ENCODE peak calls at places on chromosomes 11 and 22, in six cellular contexts. N is ovary, X is lung, P is fibroblast of lung, K is thyroid gland, U is IMR-90. L is an unnamed sample.

GRCh38 chr11:86952933-86953637 is 2.1 kb downstream of the FZD4 start:
- DNase-seq in N (no peak), X (no peak), P (peak; percentile 51), K (no peak), U (peak; percentile 59), L (no peak)

GRCh38 chr11:122137081-122137793 is 21.2 kb upstream of the BLID start:
- DNase-seq in N (no peak), X (no peak), P (peak; percentile 94), K (no peak), U (peak; percentile 96), L (no peak)

GRCh38 chr11:2664886-2665746 is 34.7 kb downstream of the KCNQ1OT1 start:
- DNase-seq in N (no peak), X (no peak), P (no peak), K (no peak), U (no peak), L (peak; percentile 6)

GRCh38 chr11:43818220-43818619 is 62.4 kb upstream of the ALKBH3 start:
- DNase-seq in N (no peak), X (no peak), P (no peak), K (no peak), U (peak; percentile 57), L (no peak)

GRCh38 chr11:8258771-8259170 is 4.9 kb downstream of the LMO1 start:
- DNase-seq in N (no peak), X (no peak), P (peak; percentile 51), K (no peak), U (peak; percentile 26), L (peak; percentile 9)

GRCh38 chr11:68974421-68975194 is 6.2 kb downstream of the MRGPRD start:
- DNase-seq in N (no peak), X (no peak), P (peak; percentile 15), K (no peak), U (peak; percentile 12), L (no peak)

GRCh38 chr22:23833017-23833795 is 5.6 kb downstream of the DERL3 start:
- DNase-seq in N (peak; percentile 14), X (no peak), P (no peak), K (no peak), U (no peak), L (no peak)

GRCh38 chr11:76808996-76809395 is 25.8 kb downstream of the TSKU start:
- DNase-seq in N (no peak), X (peak; percentile 26), P (no peak), K (no peak), U (no peak), L (no peak)

GRCh38 chr11:109940816-109941215 is 152.4 kb upstream of the ZC3H12C start:
- DNase-seq in N (no peak), X (no peak), P (peak; percentile 81), K (no peak), U (peak; percentile 97), L (no peak)

GRCh38 chr11:96393753-96394348 is 4.0 kb downstream of the JRKL start:
- DNase-seq in N (no peak), X (no peak), P (peak; percentile 66), K (no peak), U (peak; percentile 61), L (no peak)

GRCh38 chr11:129225190-129225589 is 33.1 kb upstream of the ARHGAP32 start:
- DNase-seq in N (no peak), X (no peak), P (peak; percentile 57), K (no peak), U (peak; percentile 84), L (no peak)

GRCh38 chr22:20080776-20081654 is 974 bp downstream of the DGCR8 start:
- DNase-seq in N (no peak), X (no peak), P (peak; percentile 57), K (peak; percentile 37), U (peak; percentile 67), L (peak; percentile 47)

GRCh38 chr22:44311855-44312170 is 938 bp downstream of the SHISAL1 start:
- DNase-seq in N (no peak), X (no peak), P (peak; percentile 15), K (no peak), U (peak; percentile 73), L (no peak)

GRCh38 chr11:128361451-128362020 is 225.8 kb downstream of the ETS1 start:
- DNase-seq in N (no peak), X (no peak), P (peak; percentile 87), K (no peak), U (peak; percentile 92), L (peak; percentile 54)

GRCh38 chr22:21857501-21857914 is 9.9 kb downstream of the MAPK1 start:
- DNase-seq in N (no peak), X (no peak), P (no peak), K (no peak), U (peak; percentile 30), L (no peak)

GRCh38 chr11:64353761-64354506 is 5.0 kb upstream of the RPS6KA4 start:
- DNase-seq in N (no peak), X (no peak), P (no peak), K (no peak), U (no peak), L (no peak)

GRCh38 chr11:17714356-17714854 is 5.0 kb upstream of the MYOD1 start:
- DNase-seq in N (no peak), X (no peak), P (no peak), K (no peak), U (no peak), L (no peak)

GRCh38 chr11:119701591-119702260 is 27.3 kb downstream of the NECTIN1 start:
- DNase-seq in N (no peak), X (no peak), P (no peak), K (no peak), U (no peak), L (no peak)

GRCh38 chr11:105609341-105609781 is 512 bp upstream of the GRIA4 start:
- DNase-seq in N (no peak), X (no peak), P (peak; percentile 13), K (peak; percentile 13), U (peak; percentile 17), L (no peak)

GRCh38 chr22:37167981-37168647 is 18.4 kb upstream of the IL2RB start:
- DNase-seq in N (no peak), X (no peak), P (no peak), K (no peak), U (no peak), L (peak; percentile 2)

GRCh38 chr11:59267738-59268475 is 55.2 kb upstream of the MPEG1 start:
- DNase-seq in N (no peak), X (no peak), P (no peak), K (no peak), U (no peak), L (no peak)

GRCh38 chr11:117045196-117045595 is 53.0 kb downstream of the SIK3 start:
- DNase-seq in N (no peak), X (no peak), P (peak; percentile 82), K (no peak), U (peak; percentile 61), L (peak; percentile 22)

GRCh38 chr11:396511-396947 is 2.5 kb downstream of the PKP3 start:
- DNase-seq in N (no peak), X (no peak), P (peak; percentile 33), K (no peak), U (no peak), L (no peak)
- H3K4me3 ChIP-seq in N (peak overlapping the region; percentile 24), X (peak overlapping the region; percentile 5), P (no peak overlapping the region), K (no peak overlapping the region), U (no peak overlapping the region), L (no peak overlapping the region)

GRCh38 chr11:12767577-12767976 is 93.4 kb downstream of the TEAD1 start:
- DNase-seq in N (no peak), X (no peak), P (no peak), K (no peak), U (no peak), L (no peak)

GRCh38 chr11:12769834-12770345 is 95.7 kb downstream of the TEAD1 start:
- DNase-seq in N (no peak), X (no peak), P (peak; percentile 56), K (no peak), U (peak; percentile 75), L (no peak)

GRCh38 chr11:12770435-12770834 is 96.2 kb downstream of the TEAD1 start:
- DNase-seq in N (no peak), X (no peak), P (no peak), K (no peak), U (no peak), L (no peak)

GRCh38 chr11:12767022-12767421 is 92.8 kb downstream of the TEAD1 start:
- DNase-seq in N (no peak), X (no peak), P (no peak), K (no peak), U (no peak), L (no peak)

DNA sequence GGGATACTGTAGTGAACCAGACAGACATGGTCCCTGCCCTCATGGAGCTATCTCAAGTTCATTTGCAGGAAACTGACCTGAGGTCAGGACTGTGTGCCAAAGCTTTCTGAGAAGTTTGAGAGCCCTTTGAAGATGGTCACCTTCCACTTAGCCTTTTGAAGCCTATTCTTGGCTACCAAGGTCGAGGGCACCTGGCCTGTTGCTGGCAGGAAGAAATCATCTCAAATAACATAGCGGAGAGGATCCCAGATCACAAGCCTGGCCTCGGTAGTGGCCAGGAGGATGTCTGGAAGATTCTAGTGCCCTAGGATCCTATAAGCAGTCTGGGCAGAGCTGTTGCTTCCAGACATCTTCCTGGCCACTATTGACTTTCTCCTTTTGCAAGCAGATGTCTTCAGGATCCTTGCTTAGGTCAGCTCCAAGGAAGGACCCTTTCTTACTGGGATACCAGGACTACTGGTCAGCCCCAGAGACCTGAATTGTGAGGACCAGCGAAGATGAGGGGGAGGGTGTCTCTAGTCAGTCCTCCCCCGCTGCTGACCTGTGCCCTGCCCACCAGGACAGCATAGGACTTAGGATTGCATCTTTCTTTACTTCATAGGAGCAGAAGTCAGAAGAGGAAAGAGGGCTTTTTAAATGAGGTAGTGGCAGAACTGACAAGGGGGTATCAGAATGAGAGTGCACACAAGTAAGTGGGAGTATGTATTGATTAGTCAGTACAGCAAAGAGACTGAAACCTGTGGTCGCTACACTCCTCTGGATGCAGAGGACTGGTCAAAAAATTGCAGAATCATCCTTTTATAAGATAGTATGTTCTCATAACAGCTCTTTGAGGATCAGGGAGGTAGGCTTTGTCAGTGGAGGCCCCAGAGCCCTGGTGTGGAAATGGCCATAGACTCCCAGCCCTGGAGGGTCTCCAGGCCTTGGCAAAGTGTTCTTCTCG is 94.8 kb downstream of the TEAD1 start:
- DNase-seq in N (no peak), X (no peak), P (no peak), K (no peak), U (no peak), L (no peak)
- H3K4me1 ChIP-seq in N (peaks cover 30% of the 10 kb centered on the region), X (peaks cover 47% of the 10 kb centered on the region), P (peaks cover 46% of the 10 kb centered on the region), K (peaks cover 25% of the 10 kb centered on the region), U (peaks cover 42% of the 10 kb centered on the region), L (peaks cover 4% of the 10 kb centered on the region)

GRCh38 chr11:134821422-134821821 is 409.4 kb upstream of the B3GAT1 start:
- DNase-seq in N (no peak), X (peak; percentile 17), P (no peak), K (no peak), U (no peak), L (no peak)

GRCh38 chr11:134822930-134823329 is 410.9 kb upstream of the B3GAT1 start:
- DNase-seq in N (no peak), X (peak; percentile 17), P (no peak), K (no peak), U (no peak), L (no peak)

GRCh38 chr11:134818531-134818930 is 406.5 kb upstream of the B3GAT1 start:
- DNase-seq in N (no peak), X (peak; percentile 1), P (no peak), K (no peak), U (no peak), L (no peak)

GRCh38 chr11:134815404-134815803 is 403.4 kb upstream of the B3GAT1 start:
- DNase-seq in N (no peak), X (no peak), P (no peak), K (no peak), U (no peak), L (no peak)

GRCh38 chr11:134819026-134819425 is 407.0 kb upstream of the B3GAT1 start:
- DNase-seq in N (no peak), X (peak; percentile 2), P (no peak), K (no peak), U (no peak), L (no peak)
- TF ChIP-seq CTCF in N (no peak), X (no peak), P (no peak), K (no peak), U (no peak), L (no peak)

GRCh38 chr22:50481045-50481439 is 301 bp upstream of the ADM2 start:
- DNase-seq in N (no peak), X (no peak), P (no peak), K (no peak), U (no peak), L (no peak)
- H3K4me3 ChIP-seq in N (peak overlapping the region; percentile 19), X (peak overlapping the region; percentile 29), P (no peak overlapping the region), K (peak overlapping the region; percentile 58), U (peak overlapping the region; percentile 57), L (peak overlapping the region; percentile 22)

L was measured in body of pancreas.